ENCODE peak calls at places on chromosomes 12 and 14, in five cellular contexts. F is Peyer's patch, K is tibial nerve, C is right lobe of liver, T is fibroblast of lung. U is an unnamed sample. For H3K9me3, the result is how much of the 10 kb centered on the place peaks cover.

GRCh38 chr14:60662987-60663386 is 13.7 kb upstream of the SIX1 start:
- DNase-seq in F (no peak), K (no peak), C (no peak), T (no peak), U (no peak)

GRCh38 chr14:53748691-53749090 is 207.9 kb downstream of the BMP4 start:
- DNase-seq in F (no peak), K (no peak), C (no peak), T (no peak), U (no peak)

GRCh38 chr14:87966816-87967215 is 26.2 kb downstream of the GALC start:
- DNase-seq in F (no peak), K (no peak), C (no peak), T (no peak), U (no peak)

GRCh38 chr12:49345048-49345839 is 1.4 kb upstream of the DNAJC22 start:
- DNase-seq in F (no peak), K (no peak), C (no peak), T (no peak), U (no peak)

GRCh38 chr14:61099221-61099835 is 118.3 kb downstream of the SLC38A6 start:
- DNase-seq in F (no peak), K (no peak), C (no peak), T (peak), U (no peak)

GRCh38 chr12:127388985-127389384 is 878.0 kb upstream of the TMEM132C start:
- DNase-seq in F (no peak), K (no peak), C (no peak), T (no peak), U (no peak)

GRCh38 chr12:68611094-68611818 is 557 bp downstream of the RAP1B start:
- DNase-seq in F (peak), K (peak), C (peak), T (peak), U (peak)

GRCh38 chr14:97185186-97185585 is 388.0 kb downstream of the VRK1 start:
- DNase-seq in F (no peak), K (no peak), C (no peak), T (no peak), U (no peak)

GRCh38 chr14:75428230-75429104 is 645 bp downstream of the JDP2 start:
- DNase-seq in F (no peak), K (no peak), C (peak), T (no peak), U (no peak)

GRCh38 chr14:29007990-29008389 is 241.4 kb downstream of the FOXG1 start:
- DNase-seq in F (no peak), K (no peak), C (no peak), T (no peak), U (no peak)

GRCh38 chr12:12010277-12011031 is 60.3 kb upstream of the BCL2L14 start:
- DNase-seq in F (peak), K (no peak), C (no peak), T (peak), U (peak)

GRCh38 chr12:98856897-98857540 is 211.9 kb downstream of the APAF1 start:
- DNase-seq in F (no peak), K (no peak), C (no peak), T (no peak), U (no peak)

GRCh38 chr12:124663771-124664366 is 96.5 kb upstream of the NCOR2 start:
- DNase-seq in F (no peak), K (no peak), C (no peak), T (no peak), U (no peak)

GRCh38 chr12:90921536-90921935 is 33.4 kb downstream of the CCER1 start:
- DNase-seq in F (no peak), K (no peak), C (no peak), T (peak), U (no peak)

GRCh38 chr12:99386907-99387306 is 260.6 kb upstream of the GARIN6 start:
- DNase-seq in F (no peak), K (no peak), C (no peak), T (peak), U (no peak)

GRCh38 chr12:76980196-76980595 is 85.2 kb downstream of the E2F7 start:
- DNase-seq in F (no peak), K (no peak), C (no peak), T (no peak), U (no peak)

GRCh38 chr12:102503871-102504270 is 23.5 kb upstream of the IGF1 start:
- DNase-seq in F (no peak), K (no peak), C (no peak), T (no peak), U (no peak)

GRCh38 chr14:90495357-90496276 is 98.8 kb downstream of the CALM1 start:
- DNase-seq in F (peak), K (no peak), C (no peak), T (peak), U (peak)

GRCh38 chr12:109433618-109434017 is 43.5 kb downstream of the KCTD10 start:
- DNase-seq in F (no peak), K (no peak), C (no peak), T (no peak), U (no peak)

GRCh38 chr12:104226672-104227071 is 11.1 kb downstream of the TXNRD1 start:
- DNase-seq in F (no peak), K (no peak), C (no peak), T (no peak), U (no peak)

GRCh38 chr14:66939409-66939808 is 249.8 kb upstream of the GARIN2 start:
- DNase-seq in F (no peak), K (no peak), C (no peak), T (no peak), U (no peak)

GRCh38 chr14:66944872-66945271 is 244.4 kb upstream of the GARIN2 start:
- DNase-seq in F (no peak), K (no peak), C (no peak), T (peak), U (no peak)
- H3K9me3 ChIP-seq in F (under half), K (under half), C (under half), T (under half), U (half or more)

DNA sequence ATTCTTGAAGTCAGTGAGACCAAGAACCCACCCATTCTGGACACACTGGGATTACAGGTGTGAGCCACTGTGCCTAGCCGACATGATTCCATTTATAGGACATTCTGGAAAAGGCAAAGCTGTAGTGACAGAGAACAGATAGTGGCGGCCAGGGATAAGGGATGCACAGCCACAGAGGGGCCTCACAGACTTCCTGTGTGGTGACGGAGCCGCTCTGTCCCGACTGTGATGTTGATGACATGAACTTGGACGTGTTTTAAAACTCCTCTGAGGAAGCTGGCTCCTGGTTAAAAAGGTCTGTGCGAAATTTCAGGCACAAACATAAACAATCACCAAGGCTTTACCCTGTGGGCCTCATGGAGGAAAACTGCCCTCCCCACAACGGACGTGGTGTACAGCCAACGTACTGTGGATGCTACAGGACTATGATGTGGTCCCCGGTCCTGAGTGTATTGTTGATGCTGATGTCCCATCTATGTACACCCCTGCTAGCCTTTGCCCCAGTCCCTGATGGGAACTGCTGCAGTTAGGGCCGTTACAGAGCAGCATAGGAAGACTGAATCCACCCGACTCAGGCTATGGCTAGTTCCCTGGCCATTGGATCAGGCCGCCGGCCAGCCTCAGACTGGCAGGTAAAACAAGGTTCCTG is 15.9 kb downstream of the ZNF605 start:
- DNase-seq in F (no peak), K (no peak), C (no peak), T (no peak), U (no peak)
- H3K9me3 ChIP-seq in F (under half), K (under half), C (under half), T (under half), U (under half)

GRCh38 chr12:34625116-34625515 is 602.8 kb downstream of the ALG10 start:
- DNase-seq in F (no peak), K (no peak), C (no peak), T (no peak), U (no peak)

DNA sequence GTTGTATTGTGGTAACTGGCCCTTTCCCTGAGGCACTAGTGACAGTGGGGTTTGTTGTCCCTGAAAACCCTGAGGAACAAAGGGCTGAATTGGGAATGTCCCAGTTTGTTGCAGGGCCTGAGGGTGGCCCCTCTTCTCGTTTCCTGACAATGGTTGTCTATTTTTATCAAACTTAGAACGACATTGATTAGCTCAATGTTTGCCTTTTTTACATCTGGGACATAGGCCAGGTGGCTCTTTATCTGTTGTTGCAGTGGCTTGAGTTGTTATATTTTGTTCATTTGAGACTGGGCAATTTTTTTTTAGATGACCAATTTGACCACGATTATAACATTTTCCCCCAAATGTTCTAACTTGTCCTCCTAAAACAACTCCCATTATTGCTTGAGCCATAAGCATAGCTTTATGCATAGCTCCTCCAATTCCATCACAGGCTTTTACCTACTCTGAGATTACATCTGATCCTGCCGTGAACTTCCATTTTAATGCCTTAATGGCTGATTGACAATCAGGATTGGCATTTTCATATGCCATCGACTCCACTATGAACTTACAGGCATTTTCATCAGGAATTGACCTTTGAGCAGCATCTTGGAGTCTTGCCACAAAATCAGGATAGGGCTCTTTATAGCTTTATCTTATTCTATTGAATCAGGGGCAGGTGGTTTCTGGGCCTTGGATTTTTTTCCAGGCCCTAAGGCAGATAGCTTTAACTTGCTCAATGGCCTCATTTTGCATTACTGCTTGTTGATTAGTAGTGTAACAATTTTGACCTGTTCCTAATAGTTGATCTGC is 604.3 kb downstream of the ALG10 start:
- DNase-seq in F (no peak), K (no peak), C (no peak), T (no peak), U (no peak)
- H3K9me3 ChIP-seq in F (under half), K (under half), C (under half), T (under half), U (under half)

GRCh38 chr12:133081408-133081806 is 684 bp downstream of the ZNF140 start:
- DNase-seq in F (no peak), K (no peak), C (no peak), T (no peak), U (no peak)
- H3K9me3 ChIP-seq in F (under half), K (under half), C (under half), T (under half), U (half or more)

GRCh38 chr12:113759135-113759534 is 207.0 kb downstream of the RBM19 start:
- DNase-seq in F (no peak), K (no peak), C (no peak), T (no peak), U (no peak)
- H3K9me3 ChIP-seq in F (under half), K (under half), C (under half), T (under half), U (under half)

DNA sequence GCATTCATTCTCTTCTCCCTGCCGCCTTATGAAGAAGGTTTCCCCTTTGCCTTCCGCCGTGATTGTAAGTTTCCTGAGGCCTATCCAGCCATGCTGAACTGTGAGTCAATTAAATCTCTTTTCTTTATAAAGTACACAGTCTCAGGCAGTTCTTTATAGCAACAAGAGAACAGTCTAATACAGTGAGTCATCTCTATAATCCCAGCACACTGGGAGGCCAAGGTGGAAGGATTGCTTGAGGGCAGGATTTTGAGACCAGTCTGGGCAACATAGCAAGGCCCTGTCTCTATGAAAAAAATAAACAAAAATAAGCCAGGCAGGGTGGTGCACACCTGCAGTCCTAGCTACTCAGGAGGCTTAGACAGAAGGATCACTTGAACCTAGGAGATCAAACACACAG is 259.9 kb downstream of the CEP128 start:
- DNase-seq in F (no peak), K (no peak), C (no peak), T (no peak), U (no peak)
- H3K9me3 ChIP-seq in F (under half), K (under half), C (under half), T (under half), U (under half)

GRCh38 chr14:105876829-105877228 is 350.4 kb downstream of the TMEM121 start:
- DNase-seq in F (peak), K (peak), C (no peak), T (no peak), U (no peak)
- H3K9me3 ChIP-seq in F (under half), K (under half), C (under half), T (under half), U (under half)

GRCh38 chr14:50476134-50476533 is 56.2 kb downstream of the MAP4K5 start:
- DNase-seq in F (no peak), K (no peak), C (no peak), T (no peak), U (no peak)
- H3K9me3 ChIP-seq in F (under half), K (under half), C (under half), T (under half), U (under half)